ENCODE peak calls at places on chromosomes 12 and 14, in nine cellular contexts. Q, M, S, P, O, T, K, D and J are unnamed samples.

GRCh38 chr12:127393896-127394295 is 873.1 kb upstream of the TMEM132C start:
- DNase-seq in Q (no peak), M (no peak), S (no peak), P (no peak), O (no peak), T (no peak), K (peak), D (peak), J (no peak)

GRCh38 chr14:47485421-47485820 is 190.0 kb downstream of the MDGA2 start:
- DNase-seq in Q (no peak), M (no peak), S (no peak), P (no peak), O (no peak), T (no peak), K (no peak), D (no peak), J (peak)

GRCh38 chr12:10167588-10167987 is 4.3 kb downstream of the OLR1 start:
- DNase-seq in Q (no peak), M (no peak), S (no peak), P (no peak), O (no peak), T (no peak), K (peak), D (no peak), J (no peak)

GRCh38 chr12:52351196-52352059 is 15.9 kb downstream of the KRT85 start:
- DNase-seq in Q (no peak), M (peak), S (no peak), P (peak), O (peak), T (no peak), K (no peak), D (no peak), J (no peak)

GRCh38 chr14:30295980-30296379 is 263.0 kb upstream of the G2E3 start:
- DNase-seq in Q (no peak), M (no peak), S (no peak), P (no peak), O (no peak), T (no peak), K (peak), D (no peak), J (no peak)

GRCh38 chr12:95625012-95625411 is 73.7 kb upstream of the USP44 start:
- DNase-seq in Q (no peak), M (no peak), S (no peak), P (no peak), O (no peak), T (no peak), K (no peak), D (no peak), J (no peak)

GRCh38 chr12:77122236-77122635 is 56.9 kb upstream of the E2F7 start:
- DNase-seq in Q (no peak), M (no peak), S (no peak), P (no peak), O (no peak), T (no peak), K (peak), D (peak), J (no peak)

GRCh38 chr12:29131539-29131938 is 17.5 kb upstream of the FAR2 start:
- DNase-seq in Q (no peak), M (no peak), S (no peak), P (no peak), O (no peak), T (no peak), K (peak), D (no peak), J (no peak)

GRCh38 chr12:100984821-100985220 is 190.2 kb downstream of the ANO4 start:
- DNase-seq in Q (no peak), M (no peak), S (no peak), P (no peak), O (no peak), T (no peak), K (no peak), D (no peak), J (no peak)

GRCh38 chr12:39287817-39288216 is 155.1 kb downstream of the KIF21A start:
- DNase-seq in Q (no peak), M (no peak), S (no peak), P (no peak), O (no peak), T (no peak), K (peak), D (no peak), J (no peak)

GRCh38 chr14:105150368-105151111 is 18.0 kb downstream of the JAG2 start:
- DNase-seq in Q (peak), M (no peak), S (no peak), P (peak), O (peak), T (no peak), K (no peak), D (no peak), J (no peak)

GRCh38 chr12:58530421-58531067 is 389.8 kb downstream of the LRIG3 start:
- DNase-seq in Q (no peak), M (no peak), S (no peak), P (no peak), O (no peak), T (no peak), K (no peak), D (peak), J (no peak)

GRCh38 chr14:93962701-93963601 is 13.4 kb downstream of the ASB2 start:
- DNase-seq in Q (no peak), M (no peak), S (no peak), P (peak), O (no peak), T (no peak), K (no peak), D (no peak), J (no peak)

GRCh38 chr12:122944588-122944987 is 21.7 kb downstream of the ABCB9 start:
- DNase-seq in Q (peak), M (peak), S (no peak), P (no peak), O (no peak), T (no peak), K (peak), D (no peak), J (no peak)

GRCh38 chr14:86035882-86036281 is 505.9 kb downstream of the FLRT2 start:
- DNase-seq in Q (no peak), M (no peak), S (peak), P (peak), O (no peak), T (no peak), K (peak), D (peak), J (no peak)

GRCh38 chr12:10501031-10501430 is 4.7 kb upstream of the EIF2S3B start:
- DNase-seq in Q (no peak), M (no peak), S (no peak), P (no peak), O (no peak), T (no peak), K (peak), D (peak), J (no peak)